ENCODE peak calls at places on chromosomes 7 and 10, in four cellular contexts. Z is H1, R is K562, Q is HepG2. K is an unnamed sample. For H4K20me1, the result is how much of the 10 kb centered on the place peaks cover.

GRCh38 chr10:49360271-49361177 is 35.4 kb downstream of the DRGX start:
- DNase-seq in R (no peak), Z (no peak), Q (no peak), K (no peak)

GRCh38 chr10:96587255-96588059 is 645 bp upstream of the TM9SF3 start:
- DNase-seq in Z (no peak), Q (peak), R (no peak), K (peak)

GRCh38 chr7:157011333-157012112 is 1.1 kb upstream of the MNX1 start:
- DNase-seq in Q (peak), R (no peak), Z (no peak), K (no peak)

GRCh38 chr7:29622335-29623265 is 59.0 kb downstream of the PRR15 start:
- DNase-seq in R (no peak), Q (no peak), Z (no peak), K (peak)

GRCh38 chr7:17971392-17971791 is 31.1 kb upstream of the SNX13 start:
- DNase-seq in Z (no peak), Q (no peak), R (no peak), K (peak)

GRCh38 chr10:21174670-21175495 is 277.8 kb upstream of the NEBL start:
- DNase-seq in R (no peak), Z (no peak), Q (no peak), K (no peak)

GRCh38 chr7:95585426-95585789 is 10.9 kb downstream of the PDK4 start:
- DNase-seq in Q (no peak), R (no peak), Z (no peak), K (no peak)

GRCh38 chr10:83871486-83872081 is 267.7 kb upstream of the GHITM start:
- DNase-seq in R (peak), Z (peak), Q (peak), K (peak)

GRCh38 chr7:156019308-156019707 is 207.0 kb upstream of the SHH start:
- DNase-seq in Z (no peak), R (no peak), Q (no peak), K (no peak)

GRCh38 chr10:12908773-12909172 is 92.7 kb downstream of the CCDC3 start:
- DNase-seq in Q (no peak), Z (no peak), R (no peak), K (no peak)

GRCh38 chr10:93535293-93535692 is 31.2 kb upstream of the FFAR4 start:
- DNase-seq in R (no peak), Z (no peak), Q (no peak), K (no peak)

GRCh38 chr7:110283056-110283455 is 807.9 kb upstream of the LRRN3 start:
- DNase-seq in Z (no peak), Q (no peak), R (no peak), K (no peak)

GRCh38 chr10:73798087-73798486 is 12.7 kb downstream of the ZSWIM8 start:
- DNase-seq in R (no peak), Q (no peak), Z (no peak), K (no peak)

GRCh38 chr7:111853231-111853990 is 291.1 kb upstream of the IMMP2L start:
- DNase-seq in Z (no peak), R (no peak), Q (no peak), K (no peak)

GRCh38 chr10:43037440-43037839 is 39.4 kb upstream of the RET start:
- DNase-seq in R (no peak), Q (no peak), Z (no peak), K (no peak)

GRCh38 chr10:93440591-93441012 is 41.5 kb downstream of the MYOF start:
- DNase-seq in R (no peak), Z (no peak), Q (no peak), K (no peak)

GRCh38 chr7:127920787-127921438 is 110.3 kb downstream of the LRRC4 start:
- DNase-seq in Q (no peak), R (no peak), Z (no peak), K (no peak)

GRCh38 chr7:74043523-74043951 is 15.6 kb downstream of the ELN start:
- DNase-seq in Z (no peak), Q (no peak), R (no peak), K (no peak)

GRCh38 chr10:61475449-61475873 is 22.3 kb upstream of the TMEM26 start:
- DNase-seq in Q (no peak), R (no peak), Z (no peak), K (peak)

GRCh38 chr7:27689045-27689877 is 26.6 kb upstream of the HIBADH start:
- DNase-seq in Z (peak), R (no peak), Q (peak), K (peak)

GRCh38 chr7:130409067-130409721 is 28.9 kb downstream of the CPA1 start:
- DNase-seq in R (no peak), Z (no peak), Q (no peak), K (peak)

GRCh38 chr7:143891457-143891856 is 10.5 kb downstream of the TCAF1 start:
- DNase-seq in Z (no peak), Q (no peak), R (no peak), K (peak)

GRCh38 chr7:55158541-55158940 is 139.7 kb downstream of the EGFR start:
- DNase-seq in R (no peak), Z (no peak), Q (no peak), K (no peak)

GRCh38 chr7:82851126-82851525 is 311.6 kb downstream of the PCLO start:
- DNase-seq in Z (no peak), R (no peak), Q (no peak), K (no peak)

GRCh38 chr10:29600821-29601220 is 34.0 kb downstream of the SVIL start:
- DNase-seq in R (no peak), Q (no peak), Z (no peak), K (no peak)

GRCh38 chr10:17736223-17736622 is 15.8 kb upstream of the TMEM236 start:
- DNase-seq in R (no peak), Q (no peak), Z (no peak), K (no peak)

GRCh38 chr10:92544296-92544695 is 29.6 kb downstream of the IDE start:
- DNase-seq in R (no peak), Q (no peak), Z (no peak), K (peak)

GRCh38 chr10:74612195-74612594 is 214.2 kb upstream of the KAT6B start:
- DNase-seq in R (no peak), Z (no peak), Q (no peak), K (no peak)

GRCh38 chr10:91349381-91349780 is 60.8 kb upstream of the HECTD2 start:
- DNase-seq in Z (no peak), Q (no peak), R (no peak), K (peak)

GRCh38 chr10:16891375-16892313 is 74.4 kb upstream of the RSU1 start:
- DNase-seq in Q (peak), Z (peak), R (peak), K (peak)

GRCh38 chr7:101066858-101067227 is 18.4 kb upstream of the TRIM56 start:
- DNase-seq in Q (no peak), Z (no peak), R (no peak), K (no peak)

GRCh38 chr10:29862926-29863614 is 196.3 kb downstream of the JCAD start:
- DNase-seq in Q (no peak), Z (no peak), R (no peak), K (peak)

GRCh38 chr10:14659626-14660196 is 115.0 kb downstream of the FAM107B start:
- DNase-seq in Z (no peak), Q (no peak), R (no peak), K (no peak)

GRCh38 chr10:16941865-16942264 is 124.6 kb upstream of the RSU1 start:
- DNase-seq in R (no peak), Q (no peak), Z (no peak), K (no peak)

GRCh38 chr10:72637398-72637857 is 11.5 kb upstream of the MICU1 start:
- DNase-seq in Z (no peak), Q (peak), R (peak), K (peak)

GRCh38 chr7:148261523-148261922 is 329.0 kb upstream of the C7orf33 start:
- DNase-seq in Z (no peak), R (no peak), Q (no peak), K (no peak)

GRCh38 chr10:99654791-99655190 is 4.5 kb upstream of the ENTPD7 start:
- DNase-seq in Q (no peak), Z (no peak), R (no peak), K (no peak)

GRCh38 chr7:108452707-108453106 is 3.5 kb downstream of the NRCAM start:
- DNase-seq in R (peak), Q (peak), Z (no peak), K (peak)

GRCh38 chr7:26699761-26700160 is 164.6 kb downstream of the SKAP2 start:
- DNase-seq in Z (no peak), Q (peak), R (no peak), K (no peak)

GRCh38 chr10:25707541-25707940 is 226.5 kb upstream of the MYO3A start:
- DNase-seq in Q (no peak), R (no peak), Z (no peak), K (no peak)

GRCh38 chr10:25713894-25714240 is 220.2 kb upstream of the MYO3A start:
- DNase-seq in R (no peak), Z (no peak), Q (no peak), K (no peak)

GRCh38 chr10:25704622-25705021 is 229.4 kb upstream of the MYO3A start:
- DNase-seq in R (no peak), Z (no peak), Q (no peak), K (no peak)

DNA sequence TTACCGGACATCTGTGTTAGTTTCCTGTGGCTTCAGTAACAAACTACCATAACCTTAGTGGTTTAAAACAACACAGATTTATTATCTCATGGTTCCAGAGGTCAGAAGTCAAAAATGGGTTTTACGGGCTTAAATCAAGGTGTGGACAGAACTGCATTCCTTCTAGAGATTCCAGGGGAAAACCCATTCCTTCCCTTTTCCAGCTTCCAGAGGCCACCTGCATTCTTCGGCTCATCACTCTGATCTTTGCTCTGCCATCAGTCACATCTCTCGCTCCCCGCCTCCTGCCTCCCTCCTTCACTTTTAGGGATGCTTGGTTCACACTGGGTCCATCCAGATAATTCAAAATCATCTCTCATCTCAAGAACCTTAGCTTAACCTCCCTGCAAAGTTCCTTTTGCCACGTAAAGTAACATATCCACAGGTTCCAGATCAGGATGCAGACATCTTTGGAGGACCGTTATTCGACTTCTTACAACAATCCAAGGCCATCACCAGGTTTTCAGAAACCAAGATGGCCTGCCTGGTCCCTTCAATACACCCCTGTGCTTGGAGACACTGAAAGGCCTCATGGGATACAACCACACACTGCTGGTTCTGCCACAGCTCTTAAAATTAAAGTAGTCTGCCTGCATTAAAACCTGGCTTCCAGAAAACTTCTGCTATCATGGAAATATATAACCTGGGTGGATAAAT is 225.9 kb upstream of the MYO3A start:
- DNase-seq in Q (no peak), Z (no peak), R (no peak), K (no peak)
- TF ChIP-seq JUN in Q (no peak), Z (no peak), R (no peak), K (no peak)

GRCh38 chr10:79239930-79240713 is 107.1 kb upstream of the PPIF start:
- DNase-seq in Q (no peak), R (peak), Z (no peak), K (no peak)

GRCh38 chr10:79241990-79242619 is 105.2 kb upstream of the PPIF start:
- DNase-seq in Z (no peak), Q (no peak), R (peak), K (peak)

GRCh38 chr10:79242620-79243152 is 104.6 kb upstream of the PPIF start:
- DNase-seq in R (no peak), Z (no peak), Q (no peak), K (peak)

GRCh38 chr10:79243211-79244067 is 103.8 kb upstream of the PPIF start:
- DNase-seq in Q (no peak), R (no peak), Z (no peak), K (peak)

GRCh38 chr10:79241629-79241989 is 105.7 kb upstream of the PPIF start:
- DNase-seq in Z (no peak), R (no peak), Q (no peak), K (peak)
- H4K20me1 ChIP-seq in Z (half or more), R (under half), Q (under half), K (under half)

GRCh38 chr7:137768371-137768770 is 78.4 kb downstream of the DGKI start:
- DNase-seq in R (no peak), Z (no peak), Q (no peak), K (no peak)
- TF ChIP-seq JUN in R (no peak), Z (no peak), Q (no peak), K (no peak)

GRCh38 chr10:102342462-102342861 is 53.0 kb upstream of the NFKB2 start:
- DNase-seq in Z (peak), R (no peak), Q (no peak), K (peak)

GRCh38 chr10:102352066-102352715 is 43.3 kb upstream of the NFKB2 start:
- DNase-seq in Z (no peak), R (peak), Q (peak), K (peak)

GRCh38 chr10:102342958-102343357 is 52.5 kb upstream of the NFKB2 start:
- DNase-seq in Q (no peak), Z (no peak), R (no peak), K (peak)

GRCh38 chr10:102344067-102344466 is 51.4 kb upstream of the NFKB2 start:
- DNase-seq in Q (no peak), R (no peak), Z (no peak), K (peak)

DNA sequence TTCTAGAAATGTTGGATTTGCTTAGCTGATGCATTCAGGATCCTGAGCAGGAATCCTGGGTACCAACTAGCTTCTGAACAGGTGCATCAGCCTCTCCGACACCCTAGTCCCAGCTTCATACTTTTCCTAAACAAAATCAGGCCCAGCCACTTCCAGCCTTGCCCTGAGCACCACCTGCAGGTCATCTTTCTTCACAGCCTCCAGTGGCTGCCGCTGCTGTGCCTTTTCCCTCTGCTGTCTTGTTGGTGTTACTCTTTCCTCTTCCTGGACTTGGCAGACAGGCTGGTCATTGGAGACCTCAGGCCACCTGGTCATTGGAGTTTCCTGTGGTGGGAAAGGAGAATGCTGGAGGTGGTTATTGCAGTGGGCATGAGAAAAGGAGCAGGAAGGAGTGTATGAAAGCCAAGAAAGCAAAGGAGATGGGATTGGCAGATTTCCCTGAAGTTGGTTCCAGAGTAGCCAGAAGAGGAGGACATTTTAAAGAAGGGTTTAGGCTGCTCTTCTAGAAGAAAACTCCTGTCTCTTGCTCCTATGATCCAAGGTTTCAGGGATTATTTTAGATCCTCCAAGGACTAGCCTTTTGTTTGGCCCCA is 48.2 kb upstream of the NFKB2 start:
- DNase-seq in Q (peak), Z (peak), R (no peak), K (peak)
- H4K20me1 ChIP-seq in Q (under half), Z (under half), R (under half), K (under half)

GRCh38 chr10:409403-410040 is 274.3 kb downstream of the ZMYND11 start:
- DNase-seq in R (no peak), Z (no peak), Q (no peak), K (no peak)
- TF ChIP-seq JUN in R (no peak), Z (no peak), Q (no peak), K (no peak)

DNA sequence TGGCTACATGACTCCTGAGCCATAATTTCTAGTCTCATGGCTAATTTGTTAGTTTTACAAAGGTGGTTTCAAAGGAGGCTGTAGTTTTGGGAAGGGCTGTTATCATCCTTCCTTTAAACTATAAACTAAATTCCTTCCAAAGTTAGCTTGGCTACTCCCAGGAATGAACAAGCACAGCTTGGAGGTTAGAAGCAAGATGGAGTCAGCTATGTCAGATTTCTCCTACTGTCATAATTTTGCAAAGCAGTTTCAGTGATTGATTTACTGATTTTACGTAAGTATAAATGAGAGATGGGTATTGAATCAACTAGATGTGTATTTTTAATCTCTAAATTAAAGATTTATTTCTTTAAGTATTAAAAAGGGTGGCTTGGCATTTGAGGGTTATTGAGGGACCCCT is 79.9 kb downstream of the PHTF2 start:
- DNase-seq in Z (no peak), R (no peak), Q (no peak), K (no peak)
- H4K20me1 ChIP-seq in Z (under half), R (under half), Q (under half), K (under half)

GRCh38 chr7:121344497-121344896 is 15.7 kb downstream of the WNT16 start:
- DNase-seq in Z (no peak), Q (no peak), R (no peak), K (no peak)

GRCh38 chr7:121341933-121342332 is 13.1 kb downstream of the WNT16 start:
- DNase-seq in Q (no peak), R (no peak), Z (no peak), K (no peak)

GRCh38 chr7:121343302-121343701 is 14.5 kb downstream of the WNT16 start:
- DNase-seq in Q (no peak), Z (no peak), R (no peak), K (no peak)

GRCh38 chr7:121342631-121343030 is 13.8 kb downstream of the WNT16 start:
- DNase-seq in R (no peak), Z (no peak), Q (no peak), K (no peak)

DNA sequence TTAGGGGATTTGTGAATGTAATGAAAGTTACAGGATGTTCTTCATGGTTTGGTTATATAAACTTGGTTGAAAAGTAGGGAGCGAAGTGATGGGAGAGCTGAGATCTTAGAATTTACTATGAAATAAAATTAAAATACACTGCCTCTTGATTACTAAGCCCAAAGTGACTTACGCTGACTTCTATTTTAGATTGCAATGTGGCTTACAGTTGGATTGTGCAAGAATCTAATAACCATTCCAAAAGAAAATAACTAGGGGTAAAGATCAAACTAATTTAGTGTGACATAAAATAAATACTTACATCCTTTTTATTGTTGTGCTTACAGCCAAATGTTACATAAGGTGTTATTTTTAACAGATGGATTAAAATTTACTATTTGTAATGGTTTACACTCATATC is 15.3 kb downstream of the WNT16 start:
- DNase-seq in Z (no peak), R (no peak), Q (no peak), K (no peak)
- TF ChIP-seq JUN in Z (no peak), R (no peak), Q (no peak), K (no peak)

GRCh38 chr7:153006452-153006851 is 246.9 kb downstream of the ACTR3B start:
- DNase-seq in R (no peak), Q (no peak), Z (no peak), K (no peak)

GRCh38 chr7:153006911-153007310 is 247.4 kb downstream of the ACTR3B start:
- DNase-seq in R (no peak), Z (no peak), Q (no peak), K (no peak)

GRCh38 chr7:153002164-153002563 is 242.6 kb downstream of the ACTR3B start:
- DNase-seq in Z (no peak), R (no peak), Q (no peak), K (no peak)

GRCh38 chr7:153005750-153006149 is 246.2 kb downstream of the ACTR3B start:
- DNase-seq in Q (no peak), Z (no peak), R (no peak), K (no peak)

DNA sequence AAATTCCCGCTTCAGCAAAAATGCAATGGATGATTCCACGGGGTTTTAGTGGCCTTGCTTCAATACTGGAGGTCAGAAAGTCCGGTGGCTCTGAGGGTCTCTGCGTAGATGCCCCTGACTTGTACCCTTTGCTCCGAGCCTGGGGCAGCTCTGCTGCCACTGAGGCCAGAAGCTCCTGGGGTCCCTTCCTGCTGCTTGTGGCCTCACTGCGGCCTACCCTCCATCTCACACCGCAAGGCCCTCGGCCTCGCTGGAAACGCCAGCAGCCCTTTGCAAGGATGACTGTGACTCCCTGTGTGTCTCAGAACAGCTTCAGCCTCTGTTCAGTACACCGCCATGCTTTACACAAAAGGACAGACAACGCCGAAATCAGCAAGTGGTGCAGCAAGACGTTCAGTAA is 244.8 kb downstream of the ACTR3B start:
- DNase-seq in Z (no peak), R (no peak), Q (no peak), K (no peak)
- H4K20me1 ChIP-seq in Z (under half), R (under half), Q (under half), K (under half)

K was measured in endothelial cell of umbilical vein.